ENCODE peak calls at places on chromosomes 13 and 19, in six cellular contexts. C is CD4-positive, alpha-beta T cell; N is RWPE1; X is brain microvascular endothelial cell; G is K562; B is neuronal stem cell. T is an unnamed sample.

GRCh38 chr19:15093001-15093400 is 11.0 kb downstream of the OR1I1 start:
- DNase-seq in C (no peak), N (no peak), X (no peak), G (no peak), B (no peak), T (no peak)

GRCh38 chr19:31253816-31254551 is 95.3 kb downstream of the TSHZ3 start:
- DNase-seq in C (no peak), N (peak; percentile 86), X (no peak), G (no peak), B (no peak), T (no peak)

GRCh38 chr19:30152510-30153291 is 210.7 kb downstream of the URI1 start:
- DNase-seq in C (no peak), N (no peak), X (no peak), G (no peak), B (no peak), T (no peak)

GRCh38 chr13:110092869-110093268 is 214.1 kb downstream of the COL4A1 start:
- DNase-seq in C (no peak), N (no peak), X (peak; percentile 28), G (no peak), B (no peak), T (no peak)

GRCh38 chr13:47826481-47826880 is 174.6 kb downstream of the SUCLA2 start:
- DNase-seq in C (no peak), N (no peak), X (peak; percentile 73), G (no peak), B (no peak), T (no peak)

GRCh38 chr13:107234315-107234714 is 666.4 kb upstream of the ARGLU1 start:
- DNase-seq in C (no peak), N (no peak), X (no peak), G (no peak), B (no peak), T (no peak)

GRCh38 chr13:107824636-107825035 is 390.7 kb downstream of the LIG4 start:
- DNase-seq in C (no peak), N (no peak), X (no peak), G (no peak), B (no peak), T (no peak)

GRCh38 chr19:16315825-16316505 is 8.7 kb upstream of the KLF2 start:
- DNase-seq in C (no peak), N (peak; percentile 56), X (peak; percentile 93), G (peak; percentile 79), B (no peak), T (peak; percentile 75)

GRCh38 chr19:14475251-14476073 is at the start of gene PTGER1:
- DNase-seq in C (no peak), N (no peak), X (no peak), G (peak; percentile 82), B (no peak), T (no peak)

GRCh38 chr13:102800145-102801041 is 1.5 kb downstream of the BIVM start:
- DNase-seq in C (peak; percentile 71), N (peak; percentile 79), X (peak; percentile 57), G (peak; percentile 76), B (peak; percentile 71), T (peak; percentile 94)

GRCh38 chr19:14410775-14411134 is 8.4 kb downstream of the DDX39A start:
- DNase-seq in C (no peak), N (no peak), X (no peak), G (peak; percentile 6), B (no peak), T (no peak)

GRCh38 chr19:49094505-49095482 is 9.5 kb downstream of the SNRNP70 start:
- DNase-seq in C (no peak), N (no peak), X (no peak), G (no peak), B (no peak), T (no peak)

GRCh38 chr13:109479991-109480696 is 306.2 kb downstream of the IRS2 start:
- DNase-seq in C (no peak), N (no peak), X (peak; percentile 72), G (no peak), B (no peak), T (no peak)

GRCh38 chr19:4115050-4115817 is 8.7 kb downstream of the MAP2K2 start:
- DNase-seq in C (peak; percentile 46), N (no peak), X (no peak), G (peak; percentile 3), B (no peak), T (no peak)

GRCh38 chr19:50555447-50556235 is 12.6 kb downstream of the LRRC4B start:
- DNase-seq in C (no peak), N (no peak), X (no peak), G (no peak), B (no peak), T (no peak)

GRCh38 chr13:44011036-44011435 is 131.3 kb downstream of the LACC1 start:
- DNase-seq in C (no peak), N (no peak), X (peak; percentile 39), G (no peak), B (no peak), T (no peak)

GRCh38 chr13:80363890-80364503 is 23.1 kb upstream of the SPRY2 start:
- DNase-seq in C (no peak), N (peak; percentile 24), X (no peak), G (no peak), B (no peak), T (no peak)

GRCh38 chr13:99819962-99820361 is 151.6 kb downstream of the ZIC5 start:
- DNase-seq in C (no peak), N (no peak), X (no peak), G (no peak), B (no peak), T (no peak)

GRCh38 chr19:11338569-11339253 is 746 bp downstream of the RAB3D start:
- DNase-seq in C (no peak), N (peak; percentile 51), X (no peak), G (no peak), B (no peak), T (no peak)

GRCh38 chr13:110533771-110534670 is 27.5 kb downstream of the RAB20 start:
- DNase-seq in C (no peak), N (no peak), X (no peak), G (no peak), B (no peak), T (peak; percentile 46)

GRCh38 chr13:28313579-28313978 is 175.2 kb downstream of the PAN3 start:
- DNase-seq in C (no peak), N (no peak), X (peak; percentile 47), G (no peak), B (no peak), T (no peak)

GRCh38 chr19:4431808-4432674 is 25.6 kb downstream of the UBXN6 start:
- DNase-seq in C (no peak), N (no peak), X (no peak), G (no peak), B (no peak), T (no peak)

GRCh38 chr19:48819366-48819816 is 8.6 kb upstream of the BCAT2 start:
- DNase-seq in C (no peak), N (peak; percentile 74), X (no peak), G (no peak), B (no peak), T (peak; percentile 90)

GRCh38 chr19:30699871-30700280 is 327.7 kb downstream of the ZNF536 start:
- DNase-seq in C (no peak), N (no peak), X (no peak), G (no peak), B (no peak), T (no peak)

GRCh38 chr13:30639671-30640070 is 22.0 kb downstream of the USPL1 start:
- DNase-seq in C (no peak), N (no peak), X (no peak), G (no peak), B (no peak), T (no peak)

GRCh38 chr19:5749505-5749904 is 29.1 kb downstream of the CATSPERD start:
- DNase-seq in C (no peak), N (no peak), X (no peak), G (no peak), B (no peak), T (no peak)

GRCh38 chr19:5751709-5752108 is 31.3 kb downstream of the CATSPERD start:
- DNase-seq in C (no peak), N (no peak), X (no peak), G (no peak), B (no peak), T (no peak)

DNA sequence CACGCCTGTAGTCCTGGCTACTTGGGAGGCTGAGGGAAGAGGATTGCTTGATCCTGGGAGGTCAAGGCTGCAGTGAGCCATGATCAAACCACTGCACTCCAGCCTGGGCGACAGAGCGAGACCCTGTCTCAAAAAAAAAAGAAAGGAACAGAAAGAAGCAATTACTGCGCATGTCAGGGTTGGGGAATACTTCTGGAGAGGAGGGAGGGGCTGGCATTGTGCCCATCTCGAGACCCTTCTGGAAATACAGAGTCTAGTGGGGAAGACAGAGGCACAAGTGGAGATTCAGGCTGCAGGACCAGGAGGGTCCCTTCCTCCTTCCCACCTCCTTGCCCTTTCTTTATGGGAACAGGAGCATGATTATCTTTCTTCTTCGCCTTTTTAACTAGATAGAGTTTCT is 30.8 kb downstream of the PRR22 start:
- DNase-seq in C (no peak), N (no peak), X (no peak), G (no peak), B (no peak), T (no peak)
- H3K27ac ChIP-seq in C (no peak overlapping the region), N (no peak overlapping the region), X (no peak overlapping the region), G (no peak overlapping the region), B (no peak overlapping the region), T (no peak overlapping the region)

DNA sequence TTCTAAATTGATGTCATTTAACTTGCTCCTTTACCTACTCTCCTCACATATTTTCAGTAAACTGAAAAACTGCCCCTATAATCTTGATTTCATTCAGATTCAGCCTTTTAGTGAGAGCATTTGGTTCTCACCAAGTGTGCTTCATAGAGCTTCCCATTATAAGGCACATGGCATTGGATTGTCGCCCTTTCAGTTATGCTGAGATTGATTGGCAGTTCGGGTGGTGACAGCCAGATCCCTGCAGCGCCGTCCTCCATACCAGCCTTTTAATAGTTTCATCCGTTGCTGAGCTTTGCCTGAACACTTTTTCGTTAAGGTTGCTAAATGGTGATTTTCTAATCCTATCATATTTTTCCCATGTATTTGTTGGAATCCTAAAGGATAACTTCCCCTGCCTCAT is 80.4 kb downstream of the DHRS12 start:
- DNase-seq in C (no peak), N (no peak), X (no peak), G (no peak), B (no peak), T (no peak)
- H3K27ac ChIP-seq in C (no peak overlapping the region), N (no peak overlapping the region), X (no peak overlapping the region), G (no peak overlapping the region), B (no peak overlapping the region), T (no peak overlapping the region)

DNA sequence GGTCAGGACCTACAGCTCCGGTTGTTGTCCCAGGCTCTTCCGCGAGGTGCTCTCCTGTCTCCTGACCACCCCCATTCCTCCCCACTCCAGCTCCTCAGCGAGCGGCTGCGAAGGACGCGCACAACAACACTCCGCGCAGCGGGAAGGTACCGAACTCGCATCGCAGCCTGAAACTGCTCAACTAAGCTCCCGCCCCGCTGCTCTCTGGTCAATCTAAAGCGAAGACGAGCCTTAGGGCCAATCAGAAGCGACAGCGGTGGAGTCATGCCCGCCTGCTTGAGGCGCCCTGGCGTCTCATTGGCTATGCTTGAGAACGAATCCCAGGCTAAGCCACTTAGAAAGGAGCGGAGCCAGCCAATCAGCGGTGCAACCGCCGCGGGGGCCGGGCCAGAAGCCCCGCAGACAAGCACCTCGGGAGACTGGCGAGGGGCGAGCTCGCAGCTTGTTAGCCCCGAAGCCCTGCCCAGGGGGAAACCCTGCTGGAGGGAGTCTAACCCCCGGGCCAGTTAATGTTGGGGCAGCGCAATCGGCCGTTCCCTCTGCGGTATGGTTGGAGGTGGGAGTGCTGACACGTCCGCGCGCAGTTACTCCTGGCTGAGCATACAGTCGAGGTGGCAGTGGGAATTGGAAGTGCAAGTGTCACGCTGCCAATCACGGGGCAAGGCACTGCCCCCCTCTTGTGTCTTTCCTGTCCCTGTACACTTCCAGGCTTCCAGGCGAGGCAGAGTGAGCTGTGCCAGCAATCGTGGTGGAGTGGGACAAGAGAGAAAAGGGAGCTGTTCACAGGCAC is 1.9 kb upstream of the ZBTB32 start:
- DNase-seq in C (peak; percentile 86), N (peak; percentile 97), X (peak; percentile 98), G (peak; percentile 98), B (peak; percentile 96), T (peak; percentile 97)
- H3K27ac ChIP-seq in C (no peak overlapping the region), N (peak overlapping the region; percentile 51), X (no peak overlapping the region), G (no peak overlapping the region), B (no peak overlapping the region), T (no peak overlapping the region)

GRCh38 chr13:24052547-24052981 is 108.0 kb upstream of the SPATA13 start:
- DNase-seq in C (no peak), N (no peak), X (no peak), G (peak; percentile 27), B (no peak), T (no peak)
- H3K27ac ChIP-seq in C (no peak overlapping the region), N (no peak overlapping the region), X (no peak overlapping the region), G (no peak overlapping the region), B (no peak overlapping the region), T (peak overlapping the region; percentile 7)

T was measured in aorta.